ENCODE peak calls at places on chromosomes 3 and 15, in six cellular contexts. Q, X, W, O, J and E are unnamed samples.

GRCh38 chr3:18237251-18238005 is 187.7 kb downstream of the SATB1 start:
- DNase-seq in Q (no peak), X (no peak), W (no peak), O (peak; percentile 1), J (no peak), E (no peak)

GRCh38 chr3:354433-354832 is 157.9 kb downstream of the CHL1 start:
- DNase-seq in Q (peak; percentile 39), X (no peak), W (peak; percentile 14), O (peak; percentile 10), J (peak; percentile 65), E (peak; percentile 27)

GRCh38 chr15:96600350-96600749 is 269.9 kb downstream of the NR2F2 start:
- DNase-seq in Q (no peak), X (no peak), W (no peak), O (no peak), J (no peak), E (no peak)

GRCh38 chr15:68991723-68992122 is 22.8 kb upstream of the NOX5 start:
- DNase-seq in Q (no peak), X (no peak), W (no peak), O (no peak), J (peak; percentile 95), E (no peak)

GRCh38 chr3:177596822-177597271 is 399.6 kb upstream of the TBL1XR1 start:
- DNase-seq in Q (no peak), X (no peak), W (no peak), O (no peak), J (no peak), E (no peak)

GRCh38 chr3:65559643-65560042 is 479.1 kb downstream of the MAGI1 start:
- DNase-seq in Q (no peak), X (no peak), W (no peak), O (no peak), J (peak; percentile 1), E (no peak)

GRCh38 chr15:40251455-40252140 is 12.7 kb downstream of the PAK6 start:
- DNase-seq in Q (no peak), X (no peak), W (no peak), O (no peak), J (no peak), E (peak; percentile 62)

GRCh38 chr3:81716870-81717509 is 44.5 kb downstream of the GBE1 start:
- DNase-seq in Q (no peak), X (no peak), W (no peak), O (no peak), J (no peak), E (no peak)

GRCh38 chr3:48952510-48953118 is 34.0 kb downstream of the ARIH2 start:
- DNase-seq in Q (no peak), X (no peak), W (peak; percentile 70), O (peak; percentile 52), J (peak; percentile 68), E (peak; percentile 29)

GRCh38 chr15:25175033-25175788 is 220.4 kb downstream of the SNRPN start:
- DNase-seq in Q (no peak), X (no peak), W (no peak), O (no peak), J (no peak), E (peak; percentile 46)

GRCh38 chr15:97890307-97890706 is 70.2 kb upstream of the ARRDC4 start:
- DNase-seq in Q (no peak), X (no peak), W (no peak), O (no peak), J (no peak), E (no peak)

GRCh38 chr3:136938334-136938733 is 19.4 kb upstream of the IL20RB start:
- DNase-seq in Q (no peak), X (no peak), W (no peak), O (no peak), J (no peak), E (no peak)

GRCh38 chr3:11206316-11206715 is 52.0 kb downstream of the HRH1 start:
- DNase-seq in Q (no peak), X (no peak), W (no peak), O (no peak), J (no peak), E (peak; percentile 51)

GRCh38 chr3:164577667-164578066 is 500.6 kb downstream of the SI start:
- DNase-seq in Q (no peak), X (no peak), W (no peak), O (no peak), J (no peak), E (no peak)

GRCh38 chr3:115713247-115713646 is 89.9 kb downstream of the GAP43 start:
- DNase-seq in Q (no peak), X (no peak), W (no peak), O (no peak), J (no peak), E (no peak)

GRCh38 chr3:113234688-113235260 is 23.4 kb downstream of the BOC start:
- DNase-seq in Q (no peak), X (no peak), W (no peak), O (no peak), J (no peak), E (no peak)

GRCh38 chr3:49673715-49674490 is at the start of gene APEH:
- DNase-seq in Q (no peak), X (peak; percentile 87), W (peak; percentile 98), O (peak; percentile 95), J (no peak), E (peak; percentile 100)

GRCh38 chr3:97872209-97873042 is 50.6 kb downstream of the CRYBG3 start:
- DNase-seq in Q (peak; percentile 34), X (no peak), W (no peak), O (peak; percentile 86), J (no peak), E (peak; percentile 78)

GRCh38 chr3:126540946-126541627 is 17.1 kb downstream of the CHST13 start:
- DNase-seq in Q (no peak), X (peak; percentile 1), W (peak; percentile 5), O (no peak), J (no peak), E (peak; percentile 88)